ENCODE peak calls at places on chromosomes 4 and X, in six cellular contexts. T is ELR, Y is prostate gland, P is Daoy, N is upper lobe of left lung, O is AML-193. M is an unnamed sample.

GRCh38 chr4:173243917-173244658 is 75.5 kb downstream of the GALNT7 start:
- DNase-seq in O (no peak), T (no peak), Y (no peak), P (no peak), N (no peak), M (no peak)

GRCh38 chr4:15436515-15436914 is 8.7 kb downstream of the C1QTNF7 start:
- DNase-seq in Y (no peak), P (no peak), N (no peak), T (no peak), O (no peak), M (no peak)

GRCh38 chrX:136221851-136222513 is 29.2 kb downstream of the MAP7D3 start:
- DNase-seq in Y (no peak), N (no peak), O (no peak), P (no peak), T (no peak), M (no peak)

GRCh38 chr4:186724861-186725419 is 1.3 kb upstream of the FAT1 start:
- DNase-seq in N (no peak), P (peak), Y (no peak), T (peak), O (no peak), M (peak)

GRCh38 chr4:6029254-6029653 is 11.0 kb upstream of the C4orf50 start:
- DNase-seq in Y (no peak), T (no peak), N (no peak), O (no peak), P (no peak), M (no peak)

GRCh38 chr4:53582194-53582593 is 9.1 kb downstream of the LNX1 start:
- DNase-seq in N (no peak), T (no peak), O (no peak), Y (no peak), P (no peak), M (no peak)

GRCh38 chrX:12137982-12138365 is 299 bp upstream of the FRMPD4 start:
- DNase-seq in P (no peak), O (no peak), N (peak), T (peak), Y (no peak), M (no peak)

GRCh38 chrX:18566748-18567147 is 105.2 kb downstream of the RS1 start:
- DNase-seq in N (no peak), T (no peak), O (no peak), P (no peak), Y (no peak), M (no peak)

GRCh38 chr4:2424581-2424980 is 5.8 kb downstream of the CFAP99 start:
- DNase-seq in P (peak), T (peak), O (no peak), N (no peak), Y (no peak), M (peak)

GRCh38 chr4:38691251-38692008 is 27.4 kb downstream of the KLF3 start:
- DNase-seq in T (no peak), Y (no peak), P (no peak), N (no peak), O (no peak), M (peak)